ENCODE peak calls at places on chromosomes 5 and 9, in four cellular contexts. L is stimulated activated CD4-positive, alpha-beta T cell treated with anti-CD3 and anti-CD28 coated beads, Interleukin-2, amount 100 ng/mL, for 24 hours; D is activated CD8-positive, alpha-beta memory T cell treated with anti-CD3 and anti-CD28 coated beads for 4 hours; S is GM23338. O is an unnamed sample.

GRCh38 chr5:160685695-160686094 is 166.3 kb downstream of the ATP10B start:
- DNase-seq in L (no peak), D (no peak), S (peak), O (peak)

GRCh38 chr5:106966686-106967315 is 703.9 kb downstream of the EFNA5 start:
- DNase-seq in L (no peak), D (no peak), S (no peak), O (no peak)

GRCh38 chr5:58042933-58043606 is 416.8 kb downstream of the PLK2 start:
- DNase-seq in L (no peak), D (no peak), S (no peak), O (peak)

GRCh38 chr9:114284316-114285060 is 38.4 kb upstream of the ORM1 start:
- DNase-seq in L (no peak), D (no peak), S (no peak), O (no peak)

GRCh38 chr9:34686732-34687131 is 4.3 kb downstream of the CCL19 start:
- DNase-seq in L (no peak), D (no peak), S (no peak), O (no peak)

GRCh38 chr5:35735718-35736117 is 118.1 kb downstream of the SPEF2 start:
- DNase-seq in L (no peak), D (no peak), S (no peak), O (no peak)

GRCh38 chr9:26723486-26723885 is 169.1 kb downstream of the CAAP1 start:
- DNase-seq in L (peak), D (no peak), S (peak), O (peak)

GRCh38 chr9:92492781-92493401 is 10.6 kb upstream of the ASPN start:
- DNase-seq in L (no peak), D (no peak), S (no peak), O (no peak)

GRCh38 chr5:177997319-177997670 is 1.3 kb upstream of the PROP1 start:
- DNase-seq in L (no peak), D (no peak), S (no peak), O (no peak)

GRCh38 chr5:177008716-177009115 is 2.1 kb upstream of the UIMC1 start:
- DNase-seq in L (no peak), D (no peak), S (no peak), O (peak)

GRCh38 chr5:35854248-35854647 is 2.4 kb upstream of the IL7R start:
- DNase-seq in L (peak), D (peak), S (no peak), O (no peak)

GRCh38 chr5:61098251-61098650 is 64.0 kb downstream of the SMIM15 start:
- DNase-seq in L (no peak), D (no peak), S (no peak), O (no peak)

GRCh38 chr5:104942735-104943134 is 1380.1 kb upstream of the NUDT12 start:
- DNase-seq in L (no peak), D (no peak), S (no peak), O (no peak)

GRCh38 chr5:76152161-76152560 is 69.0 kb downstream of the SV2C start:
- DNase-seq in L (no peak), D (no peak), S (no peak), O (no peak)

GRCh38 chr9:17116400-17116837 is 18.4 kb upstream of the CNTLN start:
- DNase-seq in L (no peak), D (no peak), S (peak), O (peak)

GRCh38 chr5:149237662-149238061 is 34.0 kb upstream of the AFAP1L1 start:
- DNase-seq in L (no peak), D (no peak), S (peak), O (no peak)

GRCh38 chr5:1465966-1466471 is 20.8 kb upstream of the SLC6A3 start:
- DNase-seq in L (no peak), D (no peak), S (no peak), O (no peak)

GRCh38 chr5:74772359-74772758 is 5.3 kb downstream of the NSA2 start:
- DNase-seq in L (no peak), D (no peak), S (no peak), O (no peak)

GRCh38 chr5:54822331-54822700 is 163.1 kb downstream of the ESM1 start:
- DNase-seq in L (no peak), D (no peak), S (no peak), O (no peak)

GRCh38 chr5:83750759-83751158 is 30.1 kb upstream of the HAPLN1 start:
- DNase-seq in L (no peak), D (no peak), S (no peak), O (no peak)

GRCh38 chr5:119269061-119269579 is 86.7 kb upstream of the TNFAIP8 start:
- DNase-seq in L (peak), D (no peak), S (peak), O (peak)

GRCh38 chr5:57302643-57303042 is 128.8 kb downstream of the GPBP1 start:
- DNase-seq in L (no peak), D (no peak), S (no peak), O (no peak)

GRCh38 chr9:34571180-34571800 is 18.2 kb downstream of the CNTFR start:
- DNase-seq in L (no peak), D (no peak), S (no peak), O (peak)

GRCh38 chr5:65186646-65187227 is 295.0 kb downstream of the ADAMTS6 start:
- DNase-seq in L (no peak), D (no peak), S (no peak), O (no peak)

GRCh38 chr9:115018547-115019435 is 88.4 kb upstream of the TNFSF8 start:
- DNase-seq in L (no peak), D (no peak), S (no peak), O (no peak)

GRCh38 chr5:56475689-56476486 is 242.8 kb upstream of the ANKRD55 start:
- DNase-seq in L (no peak), D (no peak), S (no peak), O (no peak)

GRCh38 chr5:134209477-134210240 is 16.2 kb downstream of the PPP2CA start:
- DNase-seq in L (no peak), D (no peak), S (no peak), O (peak)

GRCh38 chr5:32074401-32074800 is 99.7 kb downstream of the GOLPH3 start:
- DNase-seq in L (no peak), D (no peak), S (peak), O (peak)

GRCh38 chr5:126898223-126898622 is 121.3 kb downstream of the LMNB1 start:
- DNase-seq in L (no peak), D (no peak), S (no peak), O (no peak)

GRCh38 chr9:101453776-101454570 is 18.4 kb upstream of the ALDOB start:
- DNase-seq in L (no peak), D (no peak), S (no peak), O (no peak)

GRCh38 chr5:179763215-179763945 is 30.4 kb upstream of the LTC4S start:
- DNase-seq in L (peak), D (peak), S (peak), O (peak)

O was measured in left kidney.